ENCODE peak calls at places on chromosomes 1 and 21, in four cellular contexts. R is RWPE1, N is OCI-LY7, D is AG04450. P is an unnamed sample.
A peak's percentile ranks its signal among the peaks of the same experiment; 100 is the strongest.

GRCh38 chr1:119715542-119715941 is 3.8 kb downstream of the PHGDH start:
- DNase-seq in R (no peak), N (no peak), D (no peak), P (no peak)

GRCh38 chr1:5707566-5708178 is 284.6 kb downstream of the NPHP4 start:
- DNase-seq in R (peak; percentile 40), N (no peak), D (no peak), P (no peak)

GRCh38 chr1:237281481-237281880 is 239.5 kb downstream of the RYR2 start:
- DNase-seq in R (no peak), N (no peak), D (no peak), P (no peak)

GRCh38 chr1:7407980-7408770 is 362.9 kb upstream of the VAMP3 start:
- DNase-seq in R (no peak), N (no peak), D (no peak), P (no peak)

GRCh38 chr21:29682800-29683199 is 257.0 kb downstream of the GRIK1 start:
- DNase-seq in R (no peak), N (no peak), D (no peak), P (no peak)

GRCh38 chr1:208374391-208374941 is 130.3 kb upstream of the PLXNA2 start:
- DNase-seq in R (no peak), N (no peak), D (no peak), P (no peak)

GRCh38 chr1:79431341-79431740 is 424.8 kb upstream of the ADGRL4 start:
- DNase-seq in R (no peak), N (peak; percentile 3), D (no peak), P (no peak)

GRCh38 chr1:100304921-100305320 is 38.9 kb downstream of the RTCA start:
- DNase-seq in R (no peak), N (no peak), D (no peak), P (no peak)

GRCh38 chr1:155389831-155390230 is 69.1 kb downstream of the RUSC1 start:
- DNase-seq in R (no peak), N (no peak), D (no peak), P (no peak)

GRCh38 chr1:244171241-244171985 is 120.3 kb downstream of the ZBTB18 start:
- DNase-seq in R (no peak), N (no peak), D (no peak), P (no peak)

GRCh38 chr1:21823206-21823979 is 11.3 kb downstream of the LDLRAD2 start:
- DNase-seq in R (no peak), N (no peak), D (no peak), P (no peak)

GRCh38 chr1:100832676-100833469 is 61.8 kb downstream of the EXTL2 start:
- DNase-seq in R (no peak), N (no peak), D (no peak), P (no peak)

GRCh38 chr21:15333943-15334342 is 269.1 kb upstream of the NRIP1 start:
- DNase-seq in R (no peak), N (no peak), D (no peak), P (no peak)

GRCh38 chr1:221182791-221183533 is 303.7 kb downstream of the HLX start:
- DNase-seq in R (no peak), N (no peak), D (no peak), P (no peak)

GRCh38 chr21:40186036-40186435 is 318.8 kb downstream of the PCP4 start:
- DNase-seq in R (no peak), N (no peak), D (no peak), P (no peak)

GRCh38 chr1:180157576-180158057 is 2.9 kb downstream of the QSOX1 start:
- DNase-seq in R (no peak), N (no peak), D (no peak), P (no peak)

DNA sequence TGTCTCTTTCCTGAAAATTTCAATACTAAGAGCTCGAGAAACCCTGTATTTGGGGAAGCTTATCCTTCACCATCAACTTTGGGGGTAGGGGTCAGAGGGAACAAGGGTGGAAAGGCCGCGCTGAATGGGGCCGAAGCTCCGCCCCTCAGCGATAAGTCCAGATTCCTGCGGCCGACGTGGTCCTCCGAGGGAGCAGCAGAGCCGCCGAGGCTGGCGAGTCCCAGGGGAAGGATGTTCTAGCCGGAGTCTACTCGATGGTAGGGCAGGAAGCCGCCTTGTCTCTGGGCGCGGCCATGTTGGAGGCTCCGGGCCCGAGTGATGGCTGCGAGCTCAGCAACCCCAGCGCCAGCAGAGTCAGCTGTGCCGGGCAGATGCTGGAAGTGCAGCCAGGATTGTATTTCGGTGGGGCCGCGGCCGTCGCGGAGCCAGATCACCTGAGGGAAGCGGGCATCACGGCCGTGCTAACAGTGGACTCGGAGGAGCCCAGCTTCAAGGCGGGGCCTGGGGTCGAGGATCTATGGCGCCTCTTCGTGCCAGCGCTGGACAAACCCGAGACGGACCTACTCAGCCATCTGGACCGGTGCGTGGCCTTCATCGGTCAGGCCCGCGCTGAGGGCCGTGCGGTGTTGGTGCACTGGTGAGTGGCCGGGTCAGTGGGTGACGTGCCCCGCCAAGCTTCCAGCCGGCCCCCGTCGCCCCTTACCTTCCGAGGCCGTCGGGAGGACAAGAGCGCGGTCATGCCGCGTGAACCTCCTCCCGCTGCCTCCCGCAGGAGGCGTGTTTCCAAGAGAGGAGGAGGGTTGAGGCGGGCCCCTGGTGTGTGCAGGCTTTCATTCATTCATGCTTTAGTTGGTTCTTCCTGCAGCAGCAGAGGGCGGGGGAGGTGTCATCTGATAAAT is at the start of gene DUSP12:
- DNase-seq in R (peak; percentile 91), N (peak; percentile 98), D (peak; percentile 86), P (peak; percentile 72)
- TF ChIP-seq CTCF in R (peak; percentile 27), N (peak; percentile 74), D (peak; percentile 11), P (no peak)

GRCh38 chr1:202123336-202123813 is 658 bp downstream of the GPR37L1 start:
- DNase-seq in R (no peak), N (no peak), D (no peak), P (no peak)

GRCh38 chr1:202125611-202126010 is 2.9 kb downstream of the GPR37L1 start:
- DNase-seq in R (no peak), N (no peak), D (no peak), P (no peak)

GRCh38 chr1:202121006-202121405 is 1.7 kb upstream of the GPR37L1 start:
- DNase-seq in R (no peak), N (no peak), D (no peak), P (no peak)

GRCh38 chr1:202124107-202124506 is 1.4 kb downstream of the GPR37L1 start:
- DNase-seq in R (no peak), N (no peak), D (no peak), P (no peak)

GRCh38 chr1:202122639-202123335 is at the start of gene GPR37L1:
- DNase-seq in R (no peak), N (no peak), D (no peak), P (no peak)
- TF ChIP-seq CTCF in R (no peak), N (no peak), D (peak; percentile 57), P (no peak)

GRCh38 chr1:3618904-3619671 is 5.7 kb upstream of the TPRG1L start:
- DNase-seq in R (peak; percentile 81), N (peak; percentile 77), D (peak; percentile 58), P (peak; percentile 67)

GRCh38 chr1:3623441-3624150 is 1.2 kb upstream of the TPRG1L start:
- DNase-seq in R (peak; percentile 24), N (no peak), D (no peak), P (no peak)

GRCh38 chr1:3617806-3618345 is 6.6 kb upstream of the MEGF6 start:
- DNase-seq in R (no peak), N (no peak), D (no peak), P (no peak)

GRCh38 chr1:3618576-3618903 is 6.3 kb upstream of the TPRG1L start:
- DNase-seq in R (no peak), N (no peak), D (no peak), P (no peak)

DNA sequence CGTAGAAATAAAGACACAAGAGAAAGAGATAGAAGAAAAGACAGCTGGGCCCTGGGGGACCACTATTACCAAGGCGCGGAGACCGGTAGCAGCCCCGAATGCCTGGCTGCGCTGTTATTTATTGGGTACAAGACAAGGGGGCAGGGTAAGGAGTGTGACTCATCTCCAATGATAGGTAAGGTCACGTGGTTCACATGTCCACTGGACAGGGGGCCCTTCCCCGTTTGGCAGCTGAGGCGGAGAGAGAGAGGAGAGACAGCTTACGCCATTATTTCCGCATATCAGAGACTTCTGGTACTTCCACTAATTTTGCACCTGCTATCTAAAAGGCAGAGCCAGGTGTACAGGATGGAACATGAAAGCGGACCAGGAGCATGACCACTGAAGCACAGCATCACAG is 4.1 kb upstream of the TPRG1L start:
- DNase-seq in R (no peak), N (no peak), D (no peak), P (no peak)
- TF ChIP-seq CTCF in R (no peak), N (no peak), D (no peak), P (no peak)

GRCh38 chr1:246261641-246262040 is 245.4 kb downstream of the SMYD3 start:
- DNase-seq in R (no peak), N (no peak), D (no peak), P (no peak)
- TF ChIP-seq CTCF in R (peak; percentile 12), N (peak; percentile 59), D (peak; percentile 39), P (no peak)

GRCh38 chr1:152397474-152397873 is 16.6 kb downstream of the CRNN start:
- DNase-seq in R (no peak), N (no peak), D (no peak), P (no peak)
- TF ChIP-seq CTCF in R (no peak), N (no peak), D (no peak), P (no peak)

P was measured in natural killer cell.